ENCODE peak calls at places on chromosome 17, in nine cellular contexts. S is astrocyte, R is PC-9, B is breast epithelium, K is K562, V is IMR-90, P is foreskin fibroblast, E is ascending aorta, J is fibroblast of lung. D is an unnamed sample.

GRCh38 chr17:66620528-66620927 is 214.4 kb upstream of the CACNG5 start:
- DNase-seq in S (peak; percentile 21), R (no peak), B (no peak), K (no peak), V (peak; percentile 33), P (peak; percentile 14), E (no peak), J (no peak), D (no peak)

GRCh38 chr17:19897901-19898300 is 30.2 kb upstream of the ULK2 start:
- DNase-seq in S (peak; percentile 47), R (peak; percentile 70), B (no peak), K (no peak), V (peak; percentile 90), P (peak; percentile 76), E (no peak), J (peak; percentile 90), D (no peak)

GRCh38 chr17:57532556-57532955 is 212.5 kb downstream of the CCDC182 start:
- DNase-seq in S (no peak), R (peak; percentile 28), B (no peak), K (no peak), V (no peak), P (no peak), E (no peak), J (no peak), D (no peak)

GRCh38 chr17:49342575-49342936 is 19.5 kb downstream of the ZNF652 start:
- DNase-seq in S (no peak), R (no peak), B (no peak), K (no peak), V (no peak), P (peak; percentile 13), E (no peak), J (no peak), D (no peak)

GRCh38 chr17:71472809-71473789 is 647.7 kb upstream of the SOX9 start:
- DNase-seq in S (peak; percentile 49), R (peak; percentile 45), B (no peak), K (peak; percentile 8), V (peak; percentile 70), P (peak; percentile 76), E (no peak), J (peak; percentile 78), D (no peak)

GRCh38 chr17:66423436-66423922 is 121.1 kb downstream of the PRKCA start:
- DNase-seq in S (peak; percentile 49), R (no peak), B (no peak), K (no peak), V (no peak), P (peak; percentile 40), E (no peak), J (no peak), D (no peak)

GRCh38 chr17:14048169-14048568 is 21.1 kb upstream of the COX10 start:
- DNase-seq in S (no peak), R (no peak), B (no peak), K (peak; percentile 33), V (no peak), P (peak; percentile 26), E (no peak), J (no peak), D (no peak)

GRCh38 chr17:59330314-59330942 is 1.0 kb upstream of the YPEL2 start:
- DNase-seq in S (no peak), R (peak; percentile 44), B (peak; percentile 54), K (no peak), V (no peak), P (peak; percentile 49), E (peak; percentile 84), J (no peak), D (no peak)

GRCh38 chr17:27408891-27409290 is 47.4 kb upstream of the KSR1 start:
- DNase-seq in S (peak; percentile 21), R (no peak), B (no peak), K (no peak), V (peak; percentile 38), P (peak; percentile 24), E (no peak), J (peak; percentile 23), D (peak; percentile 2)

GRCh38 chr17:27413295-27413694 is 43.0 kb upstream of the KSR1 start:
- DNase-seq in S (no peak), R (no peak), B (no peak), K (no peak), V (no peak), P (no peak), E (no peak), J (no peak), D (no peak)

GRCh38 chr17:27403480-27404005 is 52.7 kb upstream of the KSR1 start:
- DNase-seq in S (no peak), R (no peak), B (no peak), K (peak; percentile 37), V (no peak), P (no peak), E (no peak), J (no peak), D (no peak)

GRCh38 chr17:27402943-27403342 is 53.3 kb upstream of the KSR1 start:
- DNase-seq in S (no peak), R (no peak), B (no peak), K (no peak), V (no peak), P (no peak), E (no peak), J (no peak), D (no peak)

DNA sequence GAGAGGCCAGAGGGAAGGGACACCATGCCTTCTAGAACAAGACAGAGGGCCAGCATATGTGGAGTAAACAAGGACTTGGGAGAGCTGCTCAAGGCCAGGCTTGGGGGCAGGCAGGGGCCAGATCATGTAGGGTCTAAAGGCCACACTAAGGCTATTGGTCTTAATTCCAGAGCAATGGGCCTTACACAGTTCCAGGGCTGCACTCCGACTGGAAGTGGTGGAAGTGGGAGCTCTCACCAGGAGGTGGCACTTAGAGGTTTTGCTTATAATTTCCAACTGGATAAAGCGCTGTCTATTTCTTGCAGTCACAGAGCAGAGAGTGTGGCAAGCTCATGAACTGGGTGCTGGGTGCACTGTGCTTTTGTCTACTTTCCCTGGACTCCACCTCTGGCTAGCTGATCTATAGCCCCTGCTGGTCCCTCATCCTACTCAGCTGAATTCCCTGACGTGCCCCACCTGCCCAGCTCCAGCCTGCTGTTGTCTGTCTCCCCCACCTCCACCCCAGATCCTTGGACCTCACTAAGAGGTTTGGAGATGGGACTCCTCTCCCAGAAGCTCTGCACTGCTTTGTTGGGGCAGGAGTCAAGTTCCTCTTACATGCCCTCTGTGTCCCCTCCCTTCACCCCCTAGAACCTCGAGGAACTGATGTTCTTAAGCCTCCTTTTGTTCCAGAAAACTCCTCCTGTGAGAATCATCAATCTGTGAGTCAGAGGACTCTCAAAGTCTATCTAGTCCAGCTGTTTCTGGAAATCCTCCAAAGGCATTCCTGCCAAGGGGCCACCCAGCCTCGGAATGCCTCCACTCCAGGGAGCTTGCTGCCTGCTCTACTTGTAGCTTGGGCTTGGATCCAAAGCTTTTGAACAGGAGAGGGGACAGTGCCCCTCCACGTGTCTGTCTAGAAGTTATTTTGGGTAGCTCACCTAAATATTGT is 48.1 kb upstream of the KSR1 start:
- DNase-seq in S (peak; percentile 41), R (peak; percentile 43), B (no peak), K (no peak), V (peak; percentile 51), P (peak; percentile 79), E (no peak), J (peak; percentile 65), D (no peak)
- TF ChIP-seq CTCF in S (no peak), R (no peak), B (no peak), K (no peak), V (no peak), P (no peak), E (no peak), J (no peak), D (no peak)

GRCh38 chr17:41864498-41864836 is 756 bp downstream of the KLHL11 start:
- DNase-seq in S (no peak), R (no peak), B (peak; percentile 41), K (peak; percentile 59), V (no peak), P (no peak), E (no peak), J (no peak), D (no peak)

GRCh38 chr17:41865596-41865893 is 322 bp upstream of the KLHL11 start:
- DNase-seq in S (no peak), R (no peak), B (no peak), K (no peak), V (no peak), P (no peak), E (no peak), J (no peak), D (no peak)

GRCh38 chr17:41860254-41860931 is 4.8 kb downstream of the KLHL11 start:
- DNase-seq in S (no peak), R (no peak), B (no peak), K (no peak), V (no peak), P (no peak), E (no peak), J (no peak), D (no peak)

GRCh38 chr17:41864837-41865595 is at the start of gene KLHL11:
- DNase-seq in S (peak; percentile 78), R (peak; percentile 66), B (peak; percentile 82), K (peak; percentile 87), V (peak; percentile 85), P (peak; percentile 97), E (peak; percentile 93), J (peak; percentile 86), D (peak; percentile 88)

DNA sequence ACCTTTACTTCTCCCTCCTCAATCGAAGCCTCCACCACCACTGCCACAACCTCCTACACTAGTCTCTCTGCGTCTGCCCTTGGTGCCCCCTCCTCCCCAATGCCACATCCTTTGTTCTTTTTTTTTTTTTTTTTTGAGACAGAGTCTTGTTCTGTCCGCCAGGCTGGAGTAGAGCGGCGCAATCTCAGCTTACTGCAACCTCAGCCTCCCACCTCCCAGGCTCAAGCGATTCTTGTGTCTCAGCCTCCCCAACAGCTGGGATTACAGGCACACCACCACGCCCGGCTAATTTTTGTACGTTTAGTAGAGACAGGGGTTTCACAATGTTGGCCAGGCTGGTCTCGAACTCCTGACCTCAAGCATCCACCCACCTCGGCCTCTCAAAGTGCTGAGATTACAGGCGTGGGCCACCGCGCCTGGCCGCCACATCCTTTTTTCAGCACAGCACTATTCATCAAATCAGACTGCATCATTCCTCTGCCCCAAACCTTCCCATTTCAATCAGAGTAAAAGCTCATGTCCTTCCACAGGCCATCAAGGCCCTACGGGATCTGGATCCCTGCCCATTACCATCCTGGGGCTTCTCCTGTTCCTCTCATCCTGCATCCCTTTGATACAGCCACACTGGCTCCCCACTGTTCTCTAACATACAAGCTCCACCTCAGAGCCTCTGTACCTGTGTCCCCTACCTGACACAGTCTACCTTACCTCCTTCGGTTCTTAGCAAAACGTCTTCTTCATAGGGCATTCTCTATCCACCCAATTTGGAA is 2.0 kb downstream of the KLHL11 start:
- DNase-seq in S (no peak), R (no peak), B (no peak), K (no peak), V (no peak), P (peak; percentile 12), E (no peak), J (no peak), D (peak; percentile 20)
- H3K4me3 ChIP-seq in S (no peak overlapping the region), R (peak overlapping the region; percentile 87), B (peak overlapping the region; percentile 96), K (peak overlapping the region; percentile 96), V (peak overlapping the region; percentile 20), P (peak overlapping the region; percentile 77), E (peak overlapping the region; percentile 80), J (peak overlapping the region; percentile 99), D (peak overlapping the region; percentile 92)

GRCh38 chr17:78040561-78041400 is 82.3 kb downstream of the TNRC6C start:
- DNase-seq in S (peak; percentile 39), R (no peak), B (peak; percentile 50), K (no peak), V (peak; percentile 43), P (peak; percentile 82), E (peak; percentile 81), J (peak; percentile 65), D (peak; percentile 71)
- TF ChIP-seq CTCF in S (no peak), R (no peak), B (peak; percentile 15), K (no peak), V (peak; percentile 1), P (no peak), E (peak; percentile 17), J (peak; percentile 31), D (no peak)

DNA sequence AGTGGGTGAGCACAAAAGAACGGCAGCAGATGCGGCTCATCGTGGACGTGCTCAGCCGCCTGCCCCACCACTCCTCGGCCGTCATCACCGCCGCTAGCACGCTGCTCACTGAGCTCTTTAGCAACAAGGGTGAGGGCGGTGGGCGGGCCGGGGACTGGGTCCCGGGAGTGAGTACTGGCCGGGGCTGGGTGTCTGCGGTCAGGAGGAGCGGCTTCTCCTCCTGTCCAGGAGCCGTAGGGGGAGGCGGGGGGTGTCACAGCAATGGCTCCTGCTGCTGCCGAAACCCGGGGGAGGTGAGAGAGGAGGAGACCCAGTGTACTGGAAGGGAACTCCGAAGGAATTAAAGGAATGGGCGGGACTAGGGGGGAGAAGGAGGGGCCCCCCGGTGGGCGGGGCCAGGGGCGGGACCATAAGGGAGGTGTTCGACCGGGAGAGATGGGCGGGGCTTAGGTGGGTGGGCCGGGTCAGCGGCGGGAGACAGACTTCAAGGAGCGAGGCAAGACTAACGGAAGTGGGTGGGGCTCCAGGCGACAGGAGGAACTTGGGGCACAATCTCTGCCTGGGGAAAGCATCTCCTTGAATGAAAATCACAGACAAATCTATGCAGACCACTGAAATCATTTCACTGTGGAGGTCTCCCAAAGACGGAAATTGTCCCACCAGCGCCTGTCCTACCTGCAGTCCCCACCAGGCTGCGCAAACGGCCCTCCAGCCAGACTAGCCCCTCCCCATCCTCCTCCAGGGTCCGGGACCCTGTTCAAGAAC is 2.3 kb downstream of the NAGS start:
- DNase-seq in S (peak; percentile 84), R (peak; percentile 88), B (peak; percentile 99), K (peak; percentile 100), V (peak; percentile 92), P (peak; percentile 99), E (peak; percentile 98), J (peak; percentile 98), D (no peak)
- H3K4me3 ChIP-seq in S (peak overlapping the region; percentile 76), R (peak overlapping the region; percentile 52), B (peak overlapping the region; percentile 67), K (peak overlapping the region; percentile 33), V (peak overlapping the region; percentile 59), P (peak overlapping the region; percentile 76), E (peak overlapping the region; percentile 51), J (peak overlapping the region; percentile 79), D (peak overlapping the region; percentile 59)